ENCODE peak calls at places on chromosome 1, in five cellular contexts. C is PC-9, Z is PC-3, Y is hepatocyte, X is GM23338. D is an unnamed sample.

GRCh38 chr1:167927075-167927754 is 9.3 kb upstream of the DCAF6 start:
- DNase-seq in C (no peak), Z (no peak), Y (no peak), X (no peak), D (no peak)

GRCh38 chr1:7585216-7585907 is 185.7 kb upstream of the VAMP3 start:
- DNase-seq in C (no peak), Z (no peak), Y (no peak), X (no peak), D (no peak)

GRCh38 chr1:167082511-167083027 is 7.6 kb downstream of the GPA33 start:
- DNase-seq in C (peak; percentile 70), Z (peak; percentile 71), Y (peak; percentile 89), X (no peak), D (no peak)

GRCh38 chr1:245541389-245541788 is 386.6 kb downstream of the KIF26B start:
- DNase-seq in C (no peak), Z (peak; percentile 10), Y (no peak), X (no peak), D (peak; percentile 74)

GRCh38 chr1:10856863-10857598 is 60.6 kb upstream of the CASZ1 start:
- DNase-seq in C (no peak), Z (no peak), Y (no peak), X (no peak), D (no peak)

GRCh38 chr1:85577421-85578320 is 2.9 kb upstream of the CCN1 start:
- DNase-seq in C (no peak), Z (no peak), Y (peak; percentile 65), X (peak; percentile 52), D (peak; percentile 92)

GRCh38 chr1:86339421-86339820 is 56.7 kb downstream of the ODF2L start:
- DNase-seq in C (no peak), Z (no peak), Y (no peak), X (no peak), D (no peak)

GRCh38 chr1:94926365-94926914 is 470 bp downstream of the CNN3 start:
- DNase-seq in C (peak; percentile 53), Z (peak; percentile 56), Y (peak; percentile 81), X (peak; percentile 66), D (peak; percentile 80)

GRCh38 chr1:231958448-231958847 is 331.9 kb downstream of the DISC1 start:
- DNase-seq in C (no peak), Z (no peak), Y (no peak), X (no peak), D (peak; percentile 58)

GRCh38 chr1:24849653-24850295 is 80.3 kb downstream of the RUNX3 start:
- DNase-seq in C (no peak), Z (peak; percentile 37), Y (peak; percentile 59), X (peak; percentile 62), D (peak; percentile 48)

GRCh38 chr1:177119311-177119710 is 45.2 kb downstream of the ASTN1 start:
- DNase-seq in C (no peak), Z (no peak), Y (no peak), X (peak; percentile 70), D (no peak)

GRCh38 chr1:212609701-212610574 is 1.4 kb downstream of the ATF3 start:
- DNase-seq in C (no peak), Z (peak; percentile 51), Y (no peak), X (no peak), D (peak; percentile 55)

GRCh38 chr1:205554016-205554811 is 49.7 kb downstream of the CDK18 start:
- DNase-seq in C (no peak), Z (no peak), Y (no peak), X (no peak), D (no peak)

GRCh38 chr1:14994148-14994547 is 159.4 kb upstream of the TMEM51 start:
- DNase-seq in C (no peak), Z (no peak), Y (no peak), X (no peak), D (no peak)
- H3K9me2 ChIP-seq in C (no peaks in the 10 kb centered on the region), Z (no peaks in the 10 kb centered on the region), Y (no peaks in the 10 kb centered on the region), X (no peaks in the 10 kb centered on the region), D (no peaks in the 10 kb centered on the region)

GRCh38 chr1:155006601-155007101 is 4.0 kb downstream of the ZBTB7B start:
- DNase-seq in C (no peak), Z (no peak), Y (no peak), X (peak; percentile 65), D (peak; percentile 62)

GRCh38 chr1:155007253-155007828 is 4.7 kb downstream of the ZBTB7B start:
- DNase-seq in C (no peak), Z (no peak), Y (no peak), X (no peak), D (no peak)

GRCh38 chr1:155003766-155004351 is 1.3 kb downstream of the ZBTB7B start:
- DNase-seq in C (peak; percentile 62), Z (peak; percentile 59), Y (peak; percentile 63), X (peak; percentile 87), D (peak; percentile 63)

GRCh38 chr1:155004352-155005075 is 1.9 kb downstream of the ZBTB7B start:
- DNase-seq in C (no peak), Z (no peak), Y (no peak), X (no peak), D (peak; percentile 34)

GRCh38 chr1:155005076-155005971 is 2.7 kb downstream of the ZBTB7B start:
- DNase-seq in C (no peak), Z (peak; percentile 90), Y (no peak), X (no peak), D (peak; percentile 87)
- H3K9me2 ChIP-seq in C (no peaks in the 10 kb centered on the region), Z (no peaks in the 10 kb centered on the region), Y (no peaks in the 10 kb centered on the region), X (no peaks in the 10 kb centered on the region), D (no peaks in the 10 kb centered on the region)

GRCh38 chr1:20079661-20080305 is 9.8 kb downstream of the PLA2G5 start:
- DNase-seq in C (no peak), Z (no peak), Y (no peak), X (no peak), D (no peak)

GRCh38 chr1:20080441-20081330 is 10.7 kb downstream of the PLA2G5 start:
- DNase-seq in C (no peak), Z (peak; percentile 20), Y (no peak), X (no peak), D (no peak)

GRCh38 chr1:20083178-20083944 is 13.4 kb downstream of the PLA2G5 start:
- DNase-seq in C (no peak), Z (no peak), Y (peak; percentile 37), X (no peak), D (no peak)

GRCh38 chr1:20081331-20081810 is 11.4 kb downstream of the PLA2G5 start:
- DNase-seq in C (no peak), Z (no peak), Y (no peak), X (no peak), D (no peak)

GRCh38 chr1:20082772-20083171 is 12.8 kb downstream of the PLA2G5 start:
- DNase-seq in C (no peak), Z (no peak), Y (no peak), X (no peak), D (no peak)
- H3K9me2 ChIP-seq in C (no peaks in the 10 kb centered on the region), Z (no peaks in the 10 kb centered on the region), Y (no peaks in the 10 kb centered on the region), X (no peaks in the 10 kb centered on the region), D (no peaks in the 10 kb centered on the region)

GRCh38 chr1:61158592-61158991 is 76.2 kb downstream of the NFIA start:
- DNase-seq in C (no peak), Z (no peak), Y (no peak), X (no peak), D (no peak)

GRCh38 chr1:61162513-61163274 is 80.3 kb downstream of the NFIA start:
- DNase-seq in C (no peak), Z (no peak), Y (no peak), X (no peak), D (peak; percentile 41)

GRCh38 chr1:61157420-61157987 is 75.1 kb downstream of the NFIA start:
- DNase-seq in C (no peak), Z (no peak), Y (peak; percentile 48), X (no peak), D (peak; percentile 90)

GRCh38 chr1:61163355-61163754 is 81.0 kb downstream of the NFIA start:
- DNase-seq in C (no peak), Z (no peak), Y (no peak), X (no peak), D (no peak)

DNA sequence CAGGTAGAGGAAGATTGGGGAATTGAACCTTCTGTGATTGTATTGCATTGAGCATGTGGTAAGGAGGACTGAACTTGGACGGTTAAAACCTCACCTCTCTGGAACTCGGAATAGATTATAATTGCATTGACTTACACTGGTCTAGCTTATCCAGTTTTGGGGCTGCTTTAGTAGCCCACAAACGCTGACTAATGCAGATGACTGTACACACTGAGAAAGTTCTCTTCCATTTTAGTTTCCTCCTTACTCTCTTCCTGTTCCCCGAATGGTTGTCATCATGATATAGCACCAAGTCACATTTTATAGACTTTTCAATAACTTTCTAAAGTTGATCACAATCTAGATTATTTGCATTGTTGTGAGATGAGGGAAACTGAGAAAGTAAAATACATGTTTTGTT is 78.2 kb downstream of the NFIA start:
- DNase-seq in C (no peak), Z (peak; percentile 31), Y (no peak), X (no peak), D (peak; percentile 72)
- H3K9me2 ChIP-seq in C (no peaks in the 10 kb centered on the region), Z (no peaks in the 10 kb centered on the region), Y (no peaks in the 10 kb centered on the region), X (no peaks in the 10 kb centered on the region), D (no peaks in the 10 kb centered on the region)

DNA sequence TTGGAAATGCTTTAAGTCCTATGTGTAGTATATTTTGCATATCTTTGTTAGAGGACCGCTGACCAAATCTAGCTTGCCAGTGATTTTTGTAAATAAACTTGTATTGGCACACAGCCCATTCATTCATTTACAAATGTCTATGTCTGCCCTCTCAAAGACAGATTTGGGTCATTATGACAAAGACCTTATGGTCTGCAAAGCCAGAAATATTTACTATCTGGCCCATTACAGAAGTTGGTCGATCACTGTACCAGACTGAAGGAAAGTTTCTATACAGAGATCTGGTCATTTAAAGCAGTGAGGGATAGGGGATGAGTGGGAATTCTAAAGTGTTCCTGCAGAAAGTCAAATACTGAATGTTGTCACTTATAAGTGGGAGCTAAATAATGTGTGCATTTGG is 120.0 kb upstream of the RAVER2 start:
- DNase-seq in C (no peak), Z (no peak), Y (no peak), X (no peak), D (no peak)
- H3K9me2 ChIP-seq in C (no peaks in the 10 kb centered on the region), Z (no peaks in the 10 kb centered on the region), Y (no peaks in the 10 kb centered on the region), X (no peaks in the 10 kb centered on the region), D (no peaks in the 10 kb centered on the region)

GRCh38 chr1:57620589-57620988 is 196.7 kb upstream of the DAB1 start:
- DNase-seq in C (no peak), Z (no peak), Y (no peak), X (no peak), D (no peak)

GRCh38 chr1:57621776-57622175 is 197.9 kb upstream of the DAB1 start:
- DNase-seq in C (no peak), Z (no peak), Y (no peak), X (no peak), D (no peak)

GRCh38 chr1:57616906-57617305 is 193.0 kb upstream of the DAB1 start:
- DNase-seq in C (no peak), Z (no peak), Y (no peak), X (no peak), D (no peak)

GRCh38 chr1:57612833-57613232 is 189.0 kb upstream of the DAB1 start:
- DNase-seq in C (no peak), Z (no peak), Y (no peak), X (no peak), D (no peak)

GRCh38 chr1:57615956-57616355 is 192.1 kb upstream of the DAB1 start:
- DNase-seq in C (no peak), Z (no peak), Y (no peak), X (no peak), D (no peak)
- H3K9me2 ChIP-seq in C (no peaks in the 10 kb centered on the region), Z (no peaks in the 10 kb centered on the region), Y (no peaks in the 10 kb centered on the region), X (no peaks in the 10 kb centered on the region), D (no peaks in the 10 kb centered on the region)

DNA sequence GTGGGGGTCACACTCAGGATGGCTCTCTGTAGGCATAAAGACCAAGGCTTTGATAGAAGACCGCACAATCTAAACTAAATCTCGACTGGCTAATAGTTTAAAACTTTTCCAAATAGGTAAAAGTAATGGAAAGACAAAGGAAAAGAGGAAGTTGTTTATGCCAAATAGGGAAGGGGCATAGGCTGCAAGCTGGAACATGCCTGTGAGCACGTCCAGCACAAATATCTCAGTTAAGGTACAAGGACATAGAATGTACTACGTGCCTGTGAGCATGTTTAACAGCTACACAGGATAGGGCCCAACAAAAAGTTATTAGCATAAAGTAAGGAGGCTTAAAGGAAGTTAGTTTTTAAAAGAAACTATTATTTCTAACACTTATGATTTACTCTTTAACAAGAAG is 27.6 kb upstream of the GUCA2A start:
- DNase-seq in C (no peak), Z (no peak), Y (no peak), X (no peak), D (no peak)
- H3K9me2 ChIP-seq in C (no peaks in the 10 kb centered on the region), Z (no peaks in the 10 kb centered on the region), Y (no peaks in the 10 kb centered on the region), X (no peaks in the 10 kb centered on the region), D (no peaks in the 10 kb centered on the region)